ENCODE peak calls at places on chromosomes 3 and 15, in four cellular contexts. U, Q, F and J are unnamed samples.
A peak's percentile ranks its signal among the peaks of the same experiment; 100 is the strongest.

GRCh38 chr3:159787794-159788205 is 200.8 kb upstream of the IL12A start:
- DNase-seq in U (no peak), Q (no peak), F (no peak), J (no peak)

GRCh38 chr3:124600765-124601164 is 129.5 kb upstream of the UMPS start:
- DNase-seq in Q (no peak), U (no peak), F (no peak), J (no peak)

GRCh38 chr3:107064445-107065060 is 312.7 kb upstream of the CCDC54 start:
- DNase-seq in Q (peak; percentile 60), F (peak; percentile 85), U (peak; percentile 25), J (no peak)

GRCh38 chr3:171358171-171358890 is 101.9 kb downstream of the TNIK start:
- DNase-seq in Q (no peak), U (no peak), F (no peak), J (no peak)

GRCh38 chr3:184336484-184337230 is 743 bp upstream of the FAM131A start:
- DNase-seq in F (peak; percentile 90), U (no peak), Q (no peak), J (no peak)

GRCh38 chr3:50554553-50554952 is 13.0 kb downstream of the C3orf18 start:
- DNase-seq in F (no peak), Q (no peak), U (no peak), J (no peak)

GRCh38 chr3:72303926-72304325 is 519.0 kb upstream of the PROK2 start:
- DNase-seq in U (no peak), Q (no peak), F (no peak), J (no peak)

GRCh38 chr3:48370330-48370708 is 1.7 kb upstream of the FBXW12 start:
- DNase-seq in F (no peak), U (no peak), Q (no peak), J (no peak)

GRCh38 chr3:195821403-195822130 is 9.8 kb upstream of the MUC4 start:
- DNase-seq in F (no peak), Q (no peak), U (no peak), J (no peak)

GRCh38 chr15:50675524-50676144 is 11.0 kb downstream of the TRPM7 start:
- DNase-seq in U (no peak), F (no peak), Q (no peak), J (no peak)

GRCh38 chr3:192372627-192373026 is 354.7 kb downstream of the FGF12 start:
- DNase-seq in U (no peak), F (no peak), Q (no peak), J (no peak)

GRCh38 chr15:38004218-38004848 is 69.9 kb downstream of the TMCO5A start:
- DNase-seq in Q (no peak), F (no peak), U (no peak), J (no peak)

GRCh38 chr15:38005949-38006800 is 71.7 kb downstream of the TMCO5A start:
- DNase-seq in Q (no peak), F (no peak), U (no peak), J (no peak)

DNA sequence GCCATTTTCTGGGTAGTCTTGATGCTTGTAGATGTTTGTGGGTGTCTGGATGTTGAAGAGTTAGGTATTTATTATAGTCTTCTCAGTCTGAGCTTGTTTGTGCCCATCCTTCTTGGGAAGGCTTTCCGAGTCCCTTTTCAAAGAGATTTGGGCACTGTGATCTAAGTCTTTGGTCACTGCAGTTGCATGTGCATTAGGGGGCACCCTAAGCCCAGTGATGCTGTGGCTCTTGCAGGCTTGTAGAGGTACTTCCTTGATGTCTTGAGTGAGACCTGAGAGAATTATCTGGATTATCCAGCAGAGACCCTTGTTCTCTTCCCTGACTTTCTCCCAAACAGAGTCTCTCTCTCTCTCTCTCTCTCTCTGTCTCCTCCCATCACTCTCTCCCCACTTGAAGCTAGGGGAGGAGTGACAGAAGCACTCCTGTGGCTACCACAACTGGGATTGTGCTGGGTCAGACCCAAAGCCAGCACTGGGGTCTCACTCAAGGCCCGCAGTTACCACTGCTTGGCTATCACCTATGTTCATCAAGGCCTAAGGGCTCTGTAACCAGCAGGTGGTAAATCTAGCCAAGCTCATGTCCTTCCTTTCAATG is 68.5 kb downstream of the TMCO5A start:
- DNase-seq in U (no peak), F (no peak), Q (peak; percentile 50), J (no peak)
- TF ChIP-seq CTCF in U (no peak), F (no peak), Q (peak; percentile 44), J (peak; percentile 25)

GRCh38 chr3:194070634-194071409 is 65.1 kb upstream of the HES1 start:
- DNase-seq in Q (peak; percentile 88), F (peak; percentile 96), U (peak; percentile 88), J (peak; percentile 34)
- TF ChIP-seq POLR2A in Q (no peak), F (no peak), U (no peak), J (no peak)

DNA sequence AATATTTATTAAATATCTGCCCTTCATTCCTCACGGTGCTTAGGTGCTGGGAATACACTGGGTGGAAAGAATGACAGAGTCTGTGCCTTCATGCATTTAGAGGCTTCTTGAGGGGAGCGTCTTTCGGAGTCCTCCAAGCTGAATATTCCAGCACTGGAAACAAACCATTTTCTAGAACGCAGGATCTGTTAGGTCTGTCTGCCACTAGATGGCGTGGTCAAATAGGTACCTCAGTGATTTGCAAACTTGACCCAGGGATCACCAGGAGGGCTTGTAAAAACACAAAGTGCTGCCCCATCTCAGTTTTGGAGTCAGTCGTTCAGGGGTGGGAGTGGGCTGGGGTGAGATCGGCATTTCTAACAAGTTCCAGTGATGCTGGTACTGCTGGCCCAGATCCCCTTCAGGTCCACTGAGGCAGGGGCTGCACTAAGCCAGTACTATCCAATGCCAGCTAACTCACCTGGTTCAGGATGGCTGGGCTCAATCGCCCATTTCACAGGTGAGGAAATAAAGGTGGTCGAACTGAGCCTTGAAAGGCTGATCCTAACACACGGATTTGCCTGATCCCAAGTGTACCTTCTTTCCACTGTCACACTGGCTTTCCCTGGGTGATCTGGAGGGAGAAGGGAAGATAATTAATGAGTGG is 14.8 kb downstream of the ARNT2 start:
- DNase-seq in Q (no peak), F (no peak), U (no peak), J (no peak)
- H3K4me3 ChIP-seq in Q (no peak overlapping the region), F (no peak overlapping the region), U (no peak overlapping the region), J (no peak overlapping the region)

DNA sequence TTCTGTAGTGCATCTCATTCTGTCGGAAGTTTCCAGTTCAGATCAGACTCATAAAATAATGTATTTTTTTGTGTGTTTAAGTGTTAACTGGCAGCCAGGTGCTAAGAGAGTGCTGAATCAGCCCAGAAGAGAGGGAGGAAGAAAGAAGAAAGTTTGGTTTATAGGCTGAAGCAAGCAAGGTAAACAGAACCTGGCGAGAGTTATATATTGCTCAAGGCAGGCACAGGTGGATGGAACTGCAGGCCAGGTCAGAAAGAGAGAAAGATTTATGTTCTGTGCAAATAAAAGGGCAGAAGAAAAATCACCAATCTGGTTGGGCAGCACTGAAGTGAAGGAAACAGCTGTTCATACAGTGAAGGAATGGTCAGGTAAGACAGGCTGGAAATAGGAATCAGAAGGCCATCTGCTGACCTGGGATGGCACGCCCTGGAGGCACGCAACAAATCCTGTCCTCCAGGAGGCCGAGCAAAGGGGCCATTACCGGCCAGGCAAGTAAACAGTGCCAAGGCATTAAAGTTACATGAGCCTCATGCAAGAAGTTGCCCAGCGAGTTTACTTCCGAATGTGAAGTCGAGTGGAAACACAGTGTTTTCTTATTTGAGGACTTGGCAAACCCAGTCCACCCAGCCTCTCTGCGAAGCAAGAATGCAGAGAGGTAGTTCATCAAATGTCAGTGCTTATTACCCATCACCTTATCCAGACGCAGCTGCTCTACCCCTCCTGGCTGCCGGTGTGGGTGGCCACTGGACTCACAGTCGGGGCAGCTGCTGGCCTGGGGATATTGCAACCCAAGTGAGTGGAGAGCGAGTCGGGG is 309.8 kb downstream of the VPS13C start:
- DNase-seq in F (no peak), Q (no peak), U (no peak), J (no peak)
- TF ChIP-seq CTCF in F (no peak), Q (no peak), U (no peak), J (no peak)